ENCODE peak calls at places on chromosomes 6 and 20, in eight cellular contexts. One of them, this sample, is unnamed.

GRCh38 chr20:34185766-34186620 is 55.2 kb upstream of the ASIP start:
- DNase-seq in GM23338: no peak
- DNase-seq in right cardiac atrium: no peak
- DNase-seq in heart right ventricle: no peak
- DNase-seq in PC-9: no peak
- DNase-seq in fibroblast of mammary gland: peak
- DNase-seq in activated gamma-delta T cell treated with Interleukin-2 at 50 U/mL for 16 hours: no peak
- DNase-seq in H1: no peak
- DNase-seq in this sample: no peak

GRCh38 chr20:4225778-4226177 is 210.4 kb upstream of the RNF24 start:
- DNase-seq in GM23338: no peak
- DNase-seq in right cardiac atrium: no peak
- DNase-seq in PC-9: peak
- DNase-seq in heart right ventricle: peak
- DNase-seq in fibroblast of mammary gland: peak
- DNase-seq in H1: no peak
- DNase-seq in activated gamma-delta T cell treated with Interleukin-2 at 50 U/mL for 16 hours: no peak
- DNase-seq in this sample: peak

GRCh38 chr6:169969372-169970099 is 218.1 kb downstream of the ERMARD start:
- DNase-seq in heart right ventricle: no peak
- DNase-seq in H1: no peak
- DNase-seq in PC-9: no peak
- DNase-seq in activated gamma-delta T cell treated with Interleukin-2 at 50 U/mL for 16 hours: no peak
- DNase-seq in right cardiac atrium: no peak
- DNase-seq in GM23338: no peak
- DNase-seq in fibroblast of mammary gland: no peak
- DNase-seq in this sample: no peak

GRCh38 chr6:124994648-124995047 is 32.4 kb downstream of the RNF217 start:
- DNase-seq in activated gamma-delta T cell treated with Interleukin-2 at 50 U/mL for 16 hours: no peak
- DNase-seq in PC-9: no peak
- DNase-seq in GM23338: no peak
- DNase-seq in heart right ventricle: no peak
- DNase-seq in H1: no peak
- DNase-seq in fibroblast of mammary gland: no peak
- DNase-seq in right cardiac atrium: no peak
- DNase-seq in this sample: no peak

GRCh38 chr6:44152109-44152461 is 6.5 kb upstream of the CAPN11 start:
- DNase-seq in activated gamma-delta T cell treated with Interleukin-2 at 50 U/mL for 16 hours: no peak
- DNase-seq in H1: no peak
- DNase-seq in heart right ventricle: no peak
- DNase-seq in right cardiac atrium: no peak
- DNase-seq in GM23338: no peak
- DNase-seq in PC-9: no peak
- DNase-seq in fibroblast of mammary gland: no peak
- DNase-seq in this sample: no peak

GRCh38 chr6:14175031-14175430 is 57.5 kb downstream of the CD83 start:
- DNase-seq in heart right ventricle: no peak
- DNase-seq in PC-9: no peak
- DNase-seq in H1: no peak
- DNase-seq in right cardiac atrium: no peak
- DNase-seq in activated gamma-delta T cell treated with Interleukin-2 at 50 U/mL for 16 hours: no peak
- DNase-seq in GM23338: no peak
- DNase-seq in fibroblast of mammary gland: no peak
- DNase-seq in this sample: no peak

GRCh38 chr6:16130932-16131387 is 2.1 kb downstream of the MYLIP start:
- DNase-seq in H1: no peak
- DNase-seq in activated gamma-delta T cell treated with Interleukin-2 at 50 U/mL for 16 hours: peak
- DNase-seq in right cardiac atrium: no peak
- DNase-seq in PC-9: peak
- DNase-seq in fibroblast of mammary gland: peak
- DNase-seq in heart right ventricle: peak
- DNase-seq in GM23338: peak
- DNase-seq in this sample: no peak

GRCh38 chr6:105609375-105609991 is 206.6 kb upstream of the PREP start:
- DNase-seq in PC-9: no peak
- DNase-seq in heart right ventricle: peak
- DNase-seq in fibroblast of mammary gland: no peak
- DNase-seq in H1: no peak
- DNase-seq in GM23338: no peak
- DNase-seq in activated gamma-delta T cell treated with Interleukin-2 at 50 U/mL for 16 hours: no peak
- DNase-seq in right cardiac atrium: peak
- DNase-seq in this sample: peak

GRCh38 chr6:97097068-97098047 is 172.8 kb downstream of the KLHL32 start:
- DNase-seq in activated gamma-delta T cell treated with Interleukin-2 at 50 U/mL for 16 hours: no peak
- DNase-seq in fibroblast of mammary gland: no peak
- DNase-seq in heart right ventricle: no peak
- DNase-seq in GM23338: no peak
- DNase-seq in PC-9: no peak
- DNase-seq in right cardiac atrium: no peak
- DNase-seq in H1: no peak
- DNase-seq in this sample: no peak

GRCh38 chr6:109458774-109459531 is 3.4 kb upstream of the MICAL1 start:
- DNase-seq in activated gamma-delta T cell treated with Interleukin-2 at 50 U/mL for 16 hours: peak
- DNase-seq in heart right ventricle: no peak
- DNase-seq in right cardiac atrium: no peak
- DNase-seq in PC-9: no peak
- DNase-seq in H1: no peak
- DNase-seq in fibroblast of mammary gland: no peak
- DNase-seq in GM23338: no peak
- DNase-seq in this sample: no peak

GRCh38 chr6:156557269-156557885 is 219.8 kb upstream of the ARID1B start:
- DNase-seq in PC-9: no peak
- DNase-seq in heart right ventricle: peak
- DNase-seq in fibroblast of mammary gland: no peak
- DNase-seq in GM23338: peak
- DNase-seq in H1: no peak
- DNase-seq in right cardiac atrium: peak
- DNase-seq in activated gamma-delta T cell treated with Interleukin-2 at 50 U/mL for 16 hours: no peak
- DNase-seq in this sample: peak

GRCh38 chr20:31864521-31865400 is 5.6 kb downstream of the DUSP15 start:
- DNase-seq in GM23338: no peak
- DNase-seq in PC-9: no peak
- DNase-seq in fibroblast of mammary gland: no peak
- DNase-seq in H1: no peak
- DNase-seq in right cardiac atrium: no peak
- DNase-seq in heart right ventricle: no peak
- DNase-seq in activated gamma-delta T cell treated with Interleukin-2 at 50 U/mL for 16 hours: no peak
- DNase-seq in this sample: no peak

GRCh38 chr6:131657630-131658111 is 20.6 kb downstream of the ENPP3 start:
- DNase-seq in H1: no peak
- DNase-seq in GM23338: no peak
- DNase-seq in PC-9: peak
- DNase-seq in heart right ventricle: no peak
- DNase-seq in right cardiac atrium: no peak
- DNase-seq in fibroblast of mammary gland: peak
- DNase-seq in activated gamma-delta T cell treated with Interleukin-2 at 50 U/mL for 16 hours: no peak
- DNase-seq in this sample: no peak

GRCh38 chr6:68575765-68576439 is 59.2 kb upstream of the ADGRB3 start:
- DNase-seq in H1: no peak
- DNase-seq in activated gamma-delta T cell treated with Interleukin-2 at 50 U/mL for 16 hours: no peak
- DNase-seq in heart right ventricle: no peak
- DNase-seq in GM23338: peak
- DNase-seq in right cardiac atrium: peak
- DNase-seq in fibroblast of mammary gland: peak
- DNase-seq in PC-9: no peak
- DNase-seq in this sample: no peak

GRCh38 chr20:47336013-47336754 is 20.3 kb downstream of the ZMYND8 start:
- DNase-seq in heart right ventricle: peak
- DNase-seq in right cardiac atrium: peak
- DNase-seq in GM23338: no peak
- DNase-seq in fibroblast of mammary gland: peak
- DNase-seq in activated gamma-delta T cell treated with Interleukin-2 at 50 U/mL for 16 hours: no peak
- DNase-seq in H1: no peak
- DNase-seq in PC-9: peak
- DNase-seq in this sample: no peak

GRCh38 chr20:47551240-47551639 is 49.6 kb downstream of the NCOA3 start:
- DNase-seq in heart right ventricle: no peak
- DNase-seq in activated gamma-delta T cell treated with Interleukin-2 at 50 U/mL for 16 hours: no peak
- DNase-seq in GM23338: no peak
- DNase-seq in right cardiac atrium: no peak
- DNase-seq in H1: no peak
- DNase-seq in fibroblast of mammary gland: no peak
- DNase-seq in PC-9: no peak
- DNase-seq in this sample: no peak

GRCh38 chr6:116059713-116060571 is 749 bp downstream of the FRK start:
- DNase-seq in H1: no peak
- DNase-seq in activated gamma-delta T cell treated with Interleukin-2 at 50 U/mL for 16 hours: no peak
- DNase-seq in PC-9: peak
- DNase-seq in GM23338: no peak
- DNase-seq in fibroblast of mammary gland: peak
- DNase-seq in heart right ventricle: no peak
- DNase-seq in right cardiac atrium: peak
- DNase-seq in this sample: peak

GRCh38 chr20:38985060-38985459 is 22.9 kb downstream of the DHX35 start:
- DNase-seq in PC-9: peak
- DNase-seq in H1: no peak
- DNase-seq in fibroblast of mammary gland: peak
- DNase-seq in activated gamma-delta T cell treated with Interleukin-2 at 50 U/mL for 16 hours: no peak
- DNase-seq in heart right ventricle: no peak
- DNase-seq in GM23338: no peak
- DNase-seq in right cardiac atrium: no peak
- DNase-seq in this sample: no peak

GRCh38 chr6:169899481-169900145 is 148.2 kb downstream of the ERMARD start:
- DNase-seq in activated gamma-delta T cell treated with Interleukin-2 at 50 U/mL for 16 hours: no peak
- DNase-seq in GM23338: no peak
- DNase-seq in PC-9: no peak
- DNase-seq in fibroblast of mammary gland: no peak
- DNase-seq in heart right ventricle: no peak
- DNase-seq in right cardiac atrium: no peak
- DNase-seq in H1: no peak
- DNase-seq in this sample: no peak

GRCh38 chr6:39214846-39215639 is 14.2 kb downstream of the KCNK5 start:
- DNase-seq in activated gamma-delta T cell treated with Interleukin-2 at 50 U/mL for 16 hours: no peak
- DNase-seq in fibroblast of mammary gland: no peak
- DNase-seq in PC-9: peak
- DNase-seq in GM23338: no peak
- DNase-seq in right cardiac atrium: no peak
- DNase-seq in heart right ventricle: no peak
- DNase-seq in H1: no peak
- DNase-seq in this sample: no peak

GRCh38 chr6:91534614-91535013 is 947.7 kb upstream of the MAP3K7 start:
- DNase-seq in GM23338: peak
- DNase-seq in right cardiac atrium: no peak
- DNase-seq in fibroblast of mammary gland: no peak
- DNase-seq in PC-9: no peak
- DNase-seq in heart right ventricle: no peak
- DNase-seq in activated gamma-delta T cell treated with Interleukin-2 at 50 U/mL for 16 hours: no peak
- DNase-seq in H1: no peak
- DNase-seq in this sample: no peak

GRCh38 chr6:25280617-25280990 is 1.4 kb downstream of the CARMIL1 start:
- DNase-seq in right cardiac atrium: no peak
- DNase-seq in GM23338: peak
- DNase-seq in H1: no peak
- DNase-seq in PC-9: no peak
- DNase-seq in activated gamma-delta T cell treated with Interleukin-2 at 50 U/mL for 16 hours: no peak
- DNase-seq in heart right ventricle: no peak
- DNase-seq in fibroblast of mammary gland: no peak
- DNase-seq in this sample: no peak

GRCh38 chr6:39914239-39914638 is 20.0 kb downstream of the MOCS1 start:
- DNase-seq in activated gamma-delta T cell treated with Interleukin-2 at 50 U/mL for 16 hours: no peak
- DNase-seq in right cardiac atrium: no peak
- DNase-seq in heart right ventricle: no peak
- DNase-seq in fibroblast of mammary gland: no peak
- DNase-seq in GM23338: no peak
- DNase-seq in PC-9: no peak
- DNase-seq in H1: no peak
- DNase-seq in this sample: no peak

GRCh38 chr20:55097621-55098020 is 622.2 kb downstream of the DOK5 start:
- DNase-seq in PC-9: no peak
- DNase-seq in fibroblast of mammary gland: no peak
- DNase-seq in right cardiac atrium: no peak
- DNase-seq in heart right ventricle: no peak
- DNase-seq in H1: no peak
- DNase-seq in activated gamma-delta T cell treated with Interleukin-2 at 50 U/mL for 16 hours: no peak
- DNase-seq in GM23338: no peak
- DNase-seq in this sample: no peak

GRCh38 chr20:58685988-58686387 is 6.6 kb upstream of the NPEPL1 start:
- DNase-seq in PC-9: no peak
- DNase-seq in H1: no peak
- DNase-seq in right cardiac atrium: no peak
- DNase-seq in GM23338: no peak
- DNase-seq in heart right ventricle: no peak
- DNase-seq in activated gamma-delta T cell treated with Interleukin-2 at 50 U/mL for 16 hours: no peak
- DNase-seq in fibroblast of mammary gland: no peak
- DNase-seq in this sample: no peak

GRCh38 chr6:2791124-2792050 is 26.2 kb downstream of the WRNIP1 start:
- DNase-seq in heart right ventricle: peak
- DNase-seq in activated gamma-delta T cell treated with Interleukin-2 at 50 U/mL for 16 hours: peak
- DNase-seq in GM23338: peak
- DNase-seq in fibroblast of mammary gland: peak
- DNase-seq in PC-9: peak
- DNase-seq in H1: no peak
- DNase-seq in right cardiac atrium: peak
- DNase-seq in this sample: peak

This sample was measured in heart left ventricle.